ENCODE peak calls at places on chromosomes 3 and 15, in four cellular contexts. One of them, this sample, is unnamed.

GRCh38 chr15:75182187-75183131 is 19.2 kb upstream of the C15orf39 start:
- DNase-seq in WTC11: peak
- DNase-seq in NB4: no peak
- DNase-seq in ovary: peak
- DNase-seq in this sample: no peak

GRCh38 chr3:56806407-56806806 is 4.7 kb upstream of the ARHGEF3 start:
- DNase-seq in ovary: no peak
- DNase-seq in WTC11: no peak
- DNase-seq in NB4: no peak
- DNase-seq in this sample: no peak

GRCh38 chr3:157532529-157533297 is 29.5 kb upstream of the VEPH1 start:
- DNase-seq in WTC11: no peak
- DNase-seq in NB4: peak
- DNase-seq in ovary: no peak
- DNase-seq in this sample: peak

GRCh38 chr15:83108266-83109219 is 1.1 kb downstream of the TM6SF1 start:
- DNase-seq in ovary: no peak
- DNase-seq in NB4: peak
- DNase-seq in WTC11: no peak
- DNase-seq in this sample: peak

GRCh38 chr15:67024322-67024997 is 40.9 kb upstream of the SMAD3 start:
- DNase-seq in WTC11: no peak
- DNase-seq in NB4: peak
- DNase-seq in ovary: peak
- DNase-seq in this sample: no peak

GRCh38 chr15:73052679-73053397 is 575 bp downstream of the NEO1 start:
- DNase-seq in WTC11: peak
- DNase-seq in ovary: peak
- DNase-seq in NB4: peak
- DNase-seq in this sample: peak

GRCh38 chr3:197749315-197749600 is 425 bp upstream of the FYTTD1 start:
- DNase-seq in WTC11: peak
- DNase-seq in NB4: no peak
- DNase-seq in ovary: no peak
- DNase-seq in this sample: peak

GRCh38 chr3:106013971-106014370 is 145.2 kb upstream of the CBLB start:
- DNase-seq in ovary: no peak
- DNase-seq in WTC11: no peak
- DNase-seq in NB4: peak
- DNase-seq in this sample: no peak

GRCh38 chr3:42658771-42659390 is 5.4 kb downstream of the ZBTB47 start:
- DNase-seq in NB4: no peak
- DNase-seq in WTC11: no peak
- DNase-seq in ovary: no peak
- DNase-seq in this sample: no peak

GRCh38 chr3:110567032-110567431 is 504.6 kb upstream of the NECTIN3 start:
- DNase-seq in ovary: no peak
- DNase-seq in WTC11: no peak
- DNase-seq in NB4: no peak
- DNase-seq in this sample: no peak

GRCh38 chr3:31094048-31094447 is 199.6 kb upstream of the GADL1 start:
- DNase-seq in ovary: no peak
- DNase-seq in WTC11: no peak
- DNase-seq in NB4: no peak
- DNase-seq in this sample: no peak

GRCh38 chr3:18657858-18658820 is 233.0 kb upstream of the SATB1 start:
- DNase-seq in NB4: no peak
- DNase-seq in WTC11: no peak
- DNase-seq in ovary: no peak
- DNase-seq in this sample: no peak

GRCh38 chr3:169812124-169812843 is 386 bp upstream of the LRRIQ4 start:
- DNase-seq in NB4: peak
- DNase-seq in ovary: peak
- DNase-seq in WTC11: peak
- DNase-seq in this sample: peak

GRCh38 chr15:38263996-38264395 is 11.4 kb downstream of the SPRED1 start:
- DNase-seq in WTC11: no peak
- DNase-seq in NB4: no peak
- DNase-seq in ovary: no peak
- DNase-seq in this sample: no peak

GRCh38 chr15:96720251-96720650 is 389.8 kb downstream of the NR2F2 start:
- DNase-seq in ovary: no peak
- DNase-seq in NB4: peak
- DNase-seq in WTC11: no peak
- DNase-seq in this sample: no peak

GRCh38 chr3:107933450-107933849 is 157.4 kb downstream of the CD47 start:
- DNase-seq in NB4: no peak
- DNase-seq in WTC11: no peak
- DNase-seq in ovary: no peak
- DNase-seq in this sample: no peak

GRCh38 chr15:76426941-76427340 is 90.4 kb downstream of the ISL2 start:
- DNase-seq in WTC11: no peak
- DNase-seq in NB4: no peak
- DNase-seq in ovary: no peak
- DNase-seq in this sample: no peak

GRCh38 chr3:120796944-120797343 is 54.4 kb downstream of the GTF2E1 start:
- DNase-seq in WTC11: no peak
- DNase-seq in ovary: no peak
- DNase-seq in NB4: no peak
- DNase-seq in this sample: no peak

GRCh38 chr15:51688863-51689262 is 7.6 kb downstream of the SCG3 start:
- DNase-seq in NB4: no peak
- DNase-seq in WTC11: no peak
- DNase-seq in ovary: no peak
- DNase-seq in this sample: no peak

GRCh38 chr15:95520511-95520910 is 810.0 kb upstream of the NR2F2 start:
- DNase-seq in ovary: no peak
- DNase-seq in WTC11: no peak
- DNase-seq in NB4: peak
- DNase-seq in this sample: peak

GRCh38 chr15:81093961-81094360 is 40.1 kb upstream of the CFAP161 start:
- DNase-seq in NB4: no peak
- DNase-seq in ovary: no peak
- DNase-seq in WTC11: no peak
- DNase-seq in this sample: no peak

DNA sequence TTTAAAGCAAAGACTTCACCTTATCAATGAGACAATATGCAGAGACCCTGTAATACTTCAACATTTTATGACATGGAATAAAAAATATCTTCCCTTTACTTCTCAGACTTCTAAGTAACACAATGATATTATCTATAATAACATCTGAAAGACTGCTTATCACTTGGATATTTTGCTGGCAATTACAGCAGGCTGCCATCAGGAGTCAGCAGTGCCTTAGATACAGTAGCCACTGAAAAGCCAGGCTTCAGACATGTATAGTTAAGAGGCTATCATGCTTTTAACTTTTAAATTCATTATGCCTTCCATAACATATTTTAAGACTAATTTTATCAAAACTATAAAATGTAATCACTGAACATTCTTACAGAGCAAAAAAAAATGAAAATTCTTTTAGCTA is 227.5 kb downstream of the NEK10 start:
- DNase-seq in ovary: no peak
- DNase-seq in WTC11: peak
- DNase-seq in NB4: peak
- DNase-seq in this sample: no peak
- TF ChIP-seq CTCF in ovary: no peak
- TF ChIP-seq CTCF in WTC11: no peak
- TF ChIP-seq CTCF in NB4: peak
- TF ChIP-seq CTCF in this sample: no peak

GRCh38 chr3:188365978-188366698 is 212.2 kb downstream of the LPP start:
- DNase-seq in ovary: no peak
- DNase-seq in NB4: no peak
- DNase-seq in WTC11: no peak
- DNase-seq in this sample: no peak

GRCh38 chr3:188367741-188368140 is 213.8 kb downstream of the LPP start:
- DNase-seq in ovary: no peak
- DNase-seq in NB4: no peak
- DNase-seq in WTC11: no peak
- DNase-seq in this sample: no peak

GRCh38 chr3:188365184-188365583 is 211.2 kb downstream of the LPP start:
- DNase-seq in NB4: no peak
- DNase-seq in ovary: no peak
- DNase-seq in WTC11: no peak
- DNase-seq in this sample: no peak

GRCh38 chr3:188369526-188369925 is 215.6 kb downstream of the LPP start:
- DNase-seq in NB4: no peak
- DNase-seq in WTC11: no peak
- DNase-seq in ovary: no peak
- DNase-seq in this sample: no peak

DNA sequence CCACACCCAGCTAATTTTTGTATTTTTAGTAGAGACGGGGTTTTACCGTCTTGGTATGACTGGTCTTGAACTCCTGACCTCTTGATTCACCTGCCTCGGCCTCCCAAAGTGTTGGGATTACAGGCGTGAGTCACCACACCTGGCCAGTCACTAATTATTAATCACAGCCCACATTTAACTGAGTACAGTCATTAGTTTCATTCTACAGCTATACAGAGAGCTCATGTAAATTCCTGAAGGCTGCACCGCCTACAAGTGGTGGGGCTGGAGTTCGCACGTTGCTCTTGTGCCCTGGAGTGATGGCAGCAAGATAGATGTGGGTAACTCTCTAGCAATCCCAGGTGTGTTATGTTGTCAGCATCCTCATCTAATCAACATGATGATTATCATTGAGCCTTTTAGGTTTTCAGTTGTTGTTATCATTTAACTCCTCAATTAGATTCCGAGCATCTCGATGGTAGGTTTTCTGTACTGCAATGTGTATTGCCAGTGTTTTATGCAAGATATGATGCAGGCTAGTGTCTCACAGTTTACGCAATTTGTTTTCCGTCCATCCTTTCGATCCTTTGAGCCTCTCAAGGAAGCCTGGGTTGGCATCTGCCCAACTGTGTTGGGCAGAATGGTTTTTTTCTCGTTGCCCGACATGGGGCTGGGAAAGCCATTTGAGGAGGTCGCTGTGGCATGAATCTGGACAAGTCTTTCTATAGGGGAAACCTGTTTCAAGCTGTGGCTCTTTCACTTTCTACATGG is 216.3 kb downstream of the LPP start:
- DNase-seq in WTC11: no peak
- DNase-seq in NB4: no peak
- DNase-seq in ovary: no peak
- DNase-seq in this sample: no peak
- TF ChIP-seq CTCF in WTC11: no peak
- TF ChIP-seq CTCF in NB4: no peak
- TF ChIP-seq CTCF in ovary: no peak
- TF ChIP-seq CTCF in this sample: no peak

DNA sequence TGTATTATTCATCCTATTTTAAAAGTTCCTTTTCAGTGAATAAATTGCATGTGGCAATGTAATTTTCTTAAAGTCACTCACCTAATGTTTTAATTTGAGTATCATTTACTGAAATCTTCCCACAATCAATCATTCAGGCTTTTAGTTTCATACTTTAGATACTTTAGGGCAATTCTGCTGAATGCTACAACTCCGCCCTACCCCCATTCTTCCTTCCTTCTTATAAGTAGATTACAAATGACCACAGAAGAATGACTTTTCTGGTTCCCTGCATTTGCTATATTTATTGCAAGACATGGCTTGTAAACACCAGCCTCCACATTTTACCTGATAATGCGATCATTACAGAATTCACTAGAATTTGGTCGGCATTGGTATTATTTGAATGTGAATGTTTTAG is 1061.9 kb downstream of the FHIT start:
- DNase-seq in ovary: no peak
- DNase-seq in WTC11: no peak
- DNase-seq in NB4: no peak
- DNase-seq in this sample: no peak
- TF ChIP-seq CTCF in ovary: no peak
- TF ChIP-seq CTCF in WTC11: no peak
- TF ChIP-seq CTCF in NB4: no peak
- TF ChIP-seq CTCF in this sample: no peak

DNA sequence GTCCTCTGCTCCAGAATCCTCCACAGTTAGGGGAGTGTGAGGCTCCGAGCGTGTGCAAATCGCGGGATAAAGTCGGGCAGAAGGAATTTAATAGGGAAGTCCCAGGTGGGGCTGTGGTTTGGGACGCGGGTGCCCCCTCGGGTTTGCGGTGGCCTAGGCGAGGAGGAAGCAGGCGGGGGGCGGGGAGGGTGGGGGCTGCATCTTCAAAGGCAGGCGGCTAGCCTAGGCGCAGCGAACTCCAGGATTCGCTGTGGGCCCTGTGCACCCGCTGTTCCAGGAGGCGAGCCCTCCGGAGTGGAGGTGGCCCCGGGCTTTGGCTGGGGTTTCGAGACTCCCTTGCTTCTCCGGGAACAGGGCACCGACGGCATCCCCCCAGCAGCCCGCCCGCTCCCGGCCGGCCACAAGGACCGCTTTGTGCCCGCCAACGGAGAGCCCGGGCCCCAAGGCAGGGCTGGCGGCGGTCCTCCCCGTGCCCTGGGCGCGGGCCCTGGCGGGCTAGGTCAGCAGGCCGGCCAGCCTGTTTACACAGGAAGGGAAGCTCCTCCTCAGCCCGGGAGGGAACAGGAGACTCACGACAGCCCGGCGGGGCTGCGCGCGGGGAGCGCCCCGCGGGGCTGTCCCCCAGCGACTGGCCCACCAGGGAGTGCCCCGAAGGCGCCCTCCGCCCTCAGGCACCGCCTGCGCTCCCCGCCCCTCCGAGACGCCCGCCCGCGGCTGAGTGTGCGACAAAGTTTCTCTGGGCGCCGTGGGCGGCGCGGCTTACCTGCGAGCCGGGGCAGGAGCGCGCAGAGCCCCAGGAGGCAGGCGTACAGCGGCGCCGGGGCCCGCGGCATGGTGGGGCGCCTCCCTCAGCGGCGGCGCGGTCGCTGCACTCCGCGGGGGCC is 755 bp downstream of the ITGB5 start:
- DNase-seq in NB4: no peak
- DNase-seq in WTC11: peak
- DNase-seq in ovary: peak
- DNase-seq in this sample: peak
- TF ChIP-seq CTCF in NB4: no peak
- TF ChIP-seq CTCF in WTC11: no peak
- TF ChIP-seq CTCF in ovary: no peak
- TF ChIP-seq CTCF in this sample: no peak

DNA sequence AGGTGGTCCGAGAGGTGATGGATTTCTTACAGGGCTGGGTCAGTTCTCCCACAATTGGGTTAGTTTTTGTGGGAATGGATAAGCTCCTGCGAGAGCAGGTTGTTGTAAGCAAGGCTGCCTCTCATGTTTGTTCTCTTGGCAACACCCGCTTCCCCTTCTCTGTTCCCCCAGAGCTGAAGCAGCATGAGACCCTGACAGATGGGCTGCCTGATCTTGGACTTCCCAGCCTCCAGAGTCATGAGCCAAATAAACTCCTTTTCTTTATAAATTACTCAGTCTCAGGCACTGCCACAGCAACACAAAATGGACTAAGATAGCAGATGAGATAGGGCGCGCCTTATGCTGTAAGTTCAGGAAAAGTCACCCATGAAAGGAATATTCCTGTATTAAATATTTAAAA is 38.7 kb downstream of the NIPA2 start:
- DNase-seq in NB4: no peak
- DNase-seq in WTC11: no peak
- DNase-seq in ovary: no peak
- DNase-seq in this sample: no peak
- TF ChIP-seq CTCF in NB4: no peak
- TF ChIP-seq CTCF in WTC11: no peak
- TF ChIP-seq CTCF in ovary: no peak
- TF ChIP-seq CTCF in this sample: no peak